ENCODE peak calls at places on chromosomes 1 and 21, in nine cellular contexts. M, D, N, P, S, V, I, C and Q are unnamed samples.

GRCh38 chr1:25080294-25081209 is 150.5 kb upstream of the RUNX3 start:
- DNase-seq in M (no peak), D (no peak), N (no peak), P (peak; percentile 65), S (peak; percentile 12), V (no peak), I (no peak), C (no peak), Q (no peak)

GRCh38 chr1:203320546-203321272 is 15.4 kb downstream of the BTG2 start:
- DNase-seq in M (peak; percentile 59), D (no peak), N (no peak), P (peak; percentile 93), S (no peak), V (no peak), I (peak; percentile 67), C (no peak), Q (peak; percentile 67)

GRCh38 chr1:162276493-162276892 is 100.2 kb downstream of the SPATA46 start:
- DNase-seq in M (peak; percentile 52), D (no peak), N (no peak), P (no peak), S (peak; percentile 53), V (peak; percentile 50), I (no peak), C (peak; percentile 38), Q (peak; percentile 59)

GRCh38 chr21:42003051-42003461 is 7.1 kb downstream of the ZBTB21 start:
- DNase-seq in M (no peak), D (no peak), N (no peak), P (no peak), S (no peak), V (no peak), I (no peak), C (no peak), Q (no peak)

GRCh38 chr1:36136535-36136934 is 11.5 kb upstream of the COL8A2 start:
- DNase-seq in M (no peak), D (no peak), N (peak; percentile 71), P (no peak), S (peak; percentile 80), V (no peak), I (no peak), C (no peak), Q (no peak)

GRCh38 chr1:169348356-169349036 is 19.1 kb downstream of the NME7 start:
- DNase-seq in M (peak; percentile 74), D (no peak), N (no peak), P (no peak), S (peak; percentile 79), V (peak; percentile 43), I (no peak), C (peak; percentile 69), Q (peak; percentile 72)

GRCh38 chr1:110618668-110619067 is 12.5 kb upstream of the KCNA2 start:
- DNase-seq in M (no peak), D (no peak), N (no peak), P (no peak), S (no peak), V (no peak), I (no peak), C (no peak), Q (no peak)

GRCh38 chr1:160400646-160401486 is 502 bp downstream of the VANGL2 start:
- DNase-seq in M (peak; percentile 75), D (no peak), N (no peak), P (no peak), S (no peak), V (no peak), I (no peak), C (peak; percentile 60), Q (no peak)

GRCh38 chr1:156064615-156065014 is 3.7 kb downstream of the RAB25 start:
- DNase-seq in M (no peak), D (no peak), N (no peak), P (no peak), S (no peak), V (no peak), I (no peak), C (no peak), Q (no peak)

GRCh38 chr1:65421341-65422174 is 1.1 kb downstream of the LEPR start:
- DNase-seq in M (no peak), D (no peak), N (no peak), P (no peak), S (no peak), V (no peak), I (no peak), C (no peak), Q (peak; percentile 27)

GRCh38 chr1:215543191-215543606 is 23.9 kb upstream of the KCTD3 start:
- DNase-seq in M (peak; percentile 48), D (no peak), N (no peak), P (no peak), S (peak; percentile 78), V (peak; percentile 20), I (no peak), C (no peak), Q (peak; percentile 95)

GRCh38 chr1:226688056-226688748 is 50.9 kb downstream of the ITPKB start:
- DNase-seq in M (no peak), D (no peak), N (peak; percentile 82), P (peak; percentile 77), S (no peak), V (no peak), I (no peak), C (no peak), Q (no peak)

GRCh38 chr1:58785424-58786058 is 1.7 kb upstream of the JUN start:
- DNase-seq in M (peak; percentile 83), D (no peak), N (peak; percentile 59), P (peak; percentile 88), S (peak; percentile 63), V (peak; percentile 36), I (peak; percentile 57), C (peak; percentile 70), Q (peak; percentile 78)

GRCh38 chr1:58786184-58786926 is 2.5 kb upstream of the JUN start:
- DNase-seq in M (no peak), D (no peak), N (no peak), P (no peak), S (peak; percentile 80), V (no peak), I (no peak), C (no peak), Q (no peak)

GRCh38 chr1:58783993-58784757 is at the start of gene JUN:
- DNase-seq in M (peak; percentile 100), D (peak; percentile 99), N (peak; percentile 99), P (peak; percentile 99), S (peak; percentile 100), V (peak; percentile 98), I (peak; percentile 99), C (peak; percentile 100), Q (peak; percentile 100)

GRCh38 chr1:58783090-58783992 is 506 bp downstream of the JUN start:
- DNase-seq in M (peak; percentile 68), D (peak; percentile 37), N (peak; percentile 65), P (peak; percentile 94), S (peak; percentile 64), V (no peak), I (peak; percentile 81), C (peak; percentile 79), Q (peak; percentile 58)

DNA sequence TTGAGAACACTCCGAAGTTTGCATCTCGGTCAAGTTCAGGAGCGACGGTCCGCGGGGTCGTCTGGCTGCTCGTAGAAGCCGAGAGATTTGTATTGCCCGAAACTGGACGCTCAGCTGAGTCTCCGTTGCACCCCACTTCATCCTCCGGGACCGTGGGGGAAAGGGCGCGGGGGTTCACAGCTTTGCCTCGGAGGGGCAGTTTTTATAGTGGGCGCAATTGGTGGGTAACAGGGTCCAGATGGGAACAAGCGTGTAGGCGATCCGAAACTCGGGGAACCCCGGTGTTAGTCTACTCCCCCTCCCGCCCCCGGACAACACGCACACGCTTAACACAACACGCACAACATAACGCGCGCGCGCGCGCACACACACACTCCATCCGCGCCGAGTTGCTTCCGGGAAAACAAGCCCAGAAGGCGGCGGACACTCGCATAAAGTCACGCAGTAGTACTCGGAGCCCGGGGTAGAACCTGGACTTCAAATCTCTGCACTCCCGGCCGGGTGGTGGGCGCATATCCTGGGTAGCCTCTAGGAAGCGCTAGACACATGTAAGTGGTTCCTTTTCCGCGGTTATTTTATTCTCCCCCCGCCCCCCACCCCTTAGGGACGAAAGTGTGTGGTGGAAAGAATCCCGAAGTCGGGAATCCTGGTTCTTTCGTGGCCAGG is 1.0 kb upstream of the JUN start:
- DNase-seq in M (peak; percentile 95), D (peak; percentile 86), N (peak; percentile 86), P (peak; percentile 96), S (peak; percentile 94), V (peak; percentile 66), I (peak; percentile 89), C (peak; percentile 83), Q (peak; percentile 82)
- H3K27me3 ChIP-seq in M (no peaks in the 10 kb centered on the region), D (no peaks in the 10 kb centered on the region), N (no peaks in the 10 kb centered on the region), P (peaks cover 4% of the 10 kb centered on the region), S (no peaks in the 10 kb centered on the region), V (no peaks in the 10 kb centered on the region), I (no peaks in the 10 kb centered on the region), C (no peaks in the 10 kb centered on the region), Q (no peaks in the 10 kb centered on the region)

GRCh38 chr21:38679531-38679930 is 126.2 kb upstream of the ETS2 start:
- DNase-seq in M (no peak), D (no peak), N (no peak), P (no peak), S (peak; percentile 45), V (no peak), I (no peak), C (no peak), Q (no peak)
- H3K4me3 ChIP-seq in M (no peak overlapping the region), D (no peak overlapping the region), N (no peak overlapping the region), P (no peak overlapping the region), S (no peak overlapping the region), V (no peak overlapping the region), I (no peak overlapping the region), C (no peak overlapping the region), Q (no peak overlapping the region)

DNA sequence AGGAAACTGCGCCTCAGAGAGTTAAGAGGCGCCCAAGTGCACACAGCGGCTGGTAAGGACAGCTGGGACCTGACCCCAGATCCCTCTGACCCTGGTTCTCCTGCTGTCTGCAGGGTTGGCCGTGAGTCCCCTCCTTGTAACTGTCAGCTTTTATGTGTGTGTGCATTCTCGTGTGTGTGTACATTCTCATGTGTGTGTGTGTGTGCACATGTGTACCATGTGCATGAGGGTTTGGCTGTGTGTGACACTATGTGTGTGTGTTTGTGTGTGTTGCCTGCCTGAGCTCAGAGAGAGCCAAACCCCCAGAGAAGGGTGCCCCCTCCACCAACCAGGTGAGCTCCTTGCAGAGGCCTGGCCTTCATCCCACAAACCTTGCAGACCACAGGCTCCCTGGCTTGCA is 25.9 kb upstream of the EFHD2 start:
- DNase-seq in M (no peak), D (no peak), N (no peak), P (no peak), S (no peak), V (no peak), I (no peak), C (no peak), Q (no peak)
- H3K27me3 ChIP-seq in M (peaks cover 22% of the 10 kb centered on the region), D (no peaks in the 10 kb centered on the region), N (no peaks in the 10 kb centered on the region), P (peaks cover 9% of the 10 kb centered on the region), S (peaks cover 16% of the 10 kb centered on the region), V (peaks cover 70% of the 10 kb centered on the region), I (no peaks in the 10 kb centered on the region), C (peaks cover 42% of the 10 kb centered on the region), Q (no peaks in the 10 kb centered on the region)

GRCh38 chr1:247007511-247008405 is at the start of gene ZNF695:
- DNase-seq in M (peak; percentile 97), D (no peak), N (peak; percentile 79), P (peak; percentile 91), S (peak; percentile 94), V (peak; percentile 97), I (peak; percentile 86), C (peak; percentile 96), Q (peak; percentile 96)

GRCh38 chr1:247013391-247013790 is 5.5 kb upstream of the ZNF695 start:
- DNase-seq in M (no peak), D (no peak), N (no peak), P (no peak), S (no peak), V (no peak), I (no peak), C (no peak), Q (no peak)

DNA sequence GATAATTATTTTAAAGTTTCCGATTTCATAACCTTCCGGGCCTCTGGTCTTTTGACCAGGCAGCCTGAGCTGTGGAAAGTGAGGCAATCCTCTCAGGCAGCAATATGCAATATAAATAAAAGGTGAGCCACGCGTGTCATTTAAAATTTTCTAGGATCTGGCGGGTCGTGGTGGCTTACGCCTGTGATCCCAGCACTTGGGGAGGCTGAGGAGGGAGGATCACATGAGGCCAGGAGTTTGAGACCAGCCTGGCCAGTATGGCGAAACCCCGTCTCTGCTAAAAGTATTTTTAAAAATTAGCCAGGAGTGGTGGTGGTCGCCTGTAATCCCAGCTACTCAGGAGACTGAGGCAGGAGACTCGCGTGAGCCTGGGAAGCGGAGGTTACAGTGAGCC is 546 bp upstream of the ZNF695 start:
- DNase-seq in M (peak; percentile 4), D (no peak), N (no peak), P (no peak), S (no peak), V (no peak), I (no peak), C (no peak), Q (no peak)
- H3K4me3 ChIP-seq in M (no peak overlapping the region), D (no peak overlapping the region), N (peak overlapping the region; percentile 60), P (no peak overlapping the region), S (peak overlapping the region; percentile 75), V (peak overlapping the region; percentile 91), I (no peak overlapping the region), C (peak overlapping the region; percentile 66), Q (no peak overlapping the region)